ENCODE peak calls at places on chromosomes 16 and 17, in nine cellular contexts. One of them, this sample, is unnamed.

GRCh38 chr16:83969771-83970429 is 1.9 kb downstream of the NECAB2 start:
- DNase-seq in CMK: no peak
- DNase-seq in AG04450: no peak
- DNase-seq in T-helper 22 cell: no peak
- DNase-seq in NCI-H1105: no peak
- DNase-seq in fibroblast of lung: no peak
- DNase-seq in frontal cortex: no peak
- DNase-seq in right lobe of liver: no peak
- DNase-seq in nucleus accumbens: no peak
- DNase-seq in this sample: no peak

GRCh38 chr16:70694088-70694487 is 8.2 kb upstream of the MTSS2 start:
- DNase-seq in CMK: no peak
- DNase-seq in AG04450: peak
- DNase-seq in T-helper 22 cell: no peak
- DNase-seq in NCI-H1105: no peak
- DNase-seq in fibroblast of lung: peak
- DNase-seq in frontal cortex: no peak
- DNase-seq in right lobe of liver: no peak
- DNase-seq in nucleus accumbens: no peak
- DNase-seq in this sample: no peak

GRCh38 chr16:46790599-46791270 is 40.2 kb downstream of the C16orf87 start:
- DNase-seq in CMK: no peak
- DNase-seq in AG04450: no peak
- DNase-seq in T-helper 22 cell: no peak
- DNase-seq in NCI-H1105: no peak
- DNase-seq in fibroblast of lung: no peak
- DNase-seq in frontal cortex: no peak
- DNase-seq in right lobe of liver: no peak
- DNase-seq in nucleus accumbens: no peak
- DNase-seq in this sample: no peak

GRCh38 chr16:2237552-2238395 is 1.5 kb downstream of the DNASE1L2 start:
- DNase-seq in CMK: no peak
- DNase-seq in AG04450: no peak
- DNase-seq in T-helper 22 cell: no peak
- DNase-seq in NCI-H1105: no peak
- DNase-seq in fibroblast of lung: no peak
- DNase-seq in frontal cortex: no peak
- DNase-seq in right lobe of liver: no peak
- DNase-seq in nucleus accumbens: no peak
- DNase-seq in this sample: no peak

GRCh38 chr17:181213-182163 is at the start of gene DOC2B:
- DNase-seq in CMK: no peak
- DNase-seq in AG04450: no peak
- DNase-seq in T-helper 22 cell: no peak
- DNase-seq in NCI-H1105: no peak
- DNase-seq in fibroblast of lung: no peak
- DNase-seq in frontal cortex: peak
- DNase-seq in right lobe of liver: peak
- DNase-seq in nucleus accumbens: no peak
- DNase-seq in this sample: no peak

GRCh38 chr17:62627219-62627903 is at the start of gene MRC2:
- DNase-seq in CMK: peak
- DNase-seq in AG04450: peak
- DNase-seq in T-helper 22 cell: no peak
- DNase-seq in NCI-H1105: no peak
- DNase-seq in fibroblast of lung: peak
- DNase-seq in frontal cortex: peak
- DNase-seq in right lobe of liver: peak
- DNase-seq in nucleus accumbens: peak
- DNase-seq in this sample: no peak

GRCh38 chr16:89574681-89575246 is 794 bp upstream of the CPNE7 start:
- DNase-seq in CMK: no peak
- DNase-seq in AG04450: no peak
- DNase-seq in T-helper 22 cell: peak
- DNase-seq in NCI-H1105: no peak
- DNase-seq in fibroblast of lung: peak
- DNase-seq in frontal cortex: peak
- DNase-seq in right lobe of liver: peak
- DNase-seq in nucleus accumbens: no peak
- DNase-seq in this sample: no peak

GRCh38 chr17:18262641-18263040 is 2.2 kb downstream of the MIEF2 start:
- DNase-seq in CMK: no peak
- DNase-seq in AG04450: no peak
- DNase-seq in T-helper 22 cell: no peak
- DNase-seq in NCI-H1105: no peak
- DNase-seq in fibroblast of lung: no peak
- DNase-seq in frontal cortex: no peak
- DNase-seq in right lobe of liver: no peak
- DNase-seq in nucleus accumbens: no peak
- DNase-seq in this sample: no peak

GRCh38 chr16:19559242-19559910 is 3.9 kb downstream of the VPS35L start:
- DNase-seq in CMK: peak
- DNase-seq in AG04450: peak
- DNase-seq in T-helper 22 cell: no peak
- DNase-seq in NCI-H1105: peak
- DNase-seq in fibroblast of lung: peak
- DNase-seq in frontal cortex: peak
- DNase-seq in right lobe of liver: no peak
- DNase-seq in nucleus accumbens: no peak
- DNase-seq in this sample: no peak

GRCh38 chr16:19291459-19291858 is 5.9 kb downstream of the CLEC19A start:
- DNase-seq in CMK: no peak
- DNase-seq in AG04450: no peak
- DNase-seq in T-helper 22 cell: no peak
- DNase-seq in NCI-H1105: no peak
- DNase-seq in fibroblast of lung: no peak
- DNase-seq in frontal cortex: no peak
- DNase-seq in right lobe of liver: no peak
- DNase-seq in nucleus accumbens: peak
- DNase-seq in this sample: no peak

GRCh38 chr16:11355862-11356261 is 10.6 kb downstream of the RMI2 start:
- DNase-seq in CMK: no peak
- DNase-seq in AG04450: no peak
- DNase-seq in T-helper 22 cell: no peak
- DNase-seq in NCI-H1105: no peak
- DNase-seq in fibroblast of lung: no peak
- DNase-seq in frontal cortex: no peak
- DNase-seq in right lobe of liver: no peak
- DNase-seq in nucleus accumbens: no peak
- DNase-seq in this sample: no peak

GRCh38 chr17:50139950-50140885 is 10.3 kb upstream of the SAMD14 start:
- DNase-seq in CMK: peak
- DNase-seq in AG04450: no peak
- DNase-seq in T-helper 22 cell: peak
- DNase-seq in NCI-H1105: peak
- DNase-seq in fibroblast of lung: peak
- DNase-seq in frontal cortex: peak
- DNase-seq in right lobe of liver: peak
- DNase-seq in nucleus accumbens: no peak
- DNase-seq in this sample: peak

GRCh38 chr17:33862772-33863602 is 392.1 kb upstream of the CCL2 start:
- DNase-seq in CMK: no peak
- DNase-seq in AG04450: no peak
- DNase-seq in T-helper 22 cell: no peak
- DNase-seq in NCI-H1105: no peak
- DNase-seq in fibroblast of lung: no peak
- DNase-seq in frontal cortex: no peak
- DNase-seq in right lobe of liver: no peak
- DNase-seq in nucleus accumbens: no peak
- DNase-seq in this sample: no peak

GRCh38 chr17:489758-490329 is 137.2 kb upstream of the RPH3AL start:
- DNase-seq in CMK: peak
- DNase-seq in AG04450: no peak
- DNase-seq in T-helper 22 cell: peak
- DNase-seq in NCI-H1105: no peak
- DNase-seq in fibroblast of lung: peak
- DNase-seq in frontal cortex: no peak
- DNase-seq in right lobe of liver: peak
- DNase-seq in nucleus accumbens: no peak
- DNase-seq in this sample: no peak

GRCh38 chr16:66365588-66365987 is 903 bp upstream of the CDH5 start:
- DNase-seq in CMK: no peak
- DNase-seq in AG04450: no peak
- DNase-seq in T-helper 22 cell: no peak
- DNase-seq in NCI-H1105: no peak
- DNase-seq in fibroblast of lung: peak
- DNase-seq in frontal cortex: no peak
- DNase-seq in right lobe of liver: peak
- DNase-seq in nucleus accumbens: no peak
- DNase-seq in this sample: no peak

GRCh38 chr17:44968225-44969143 is at the start of gene C1QL1:
- DNase-seq in CMK: peak
- DNase-seq in AG04450: peak
- DNase-seq in T-helper 22 cell: peak
- DNase-seq in NCI-H1105: peak
- DNase-seq in fibroblast of lung: peak
- DNase-seq in frontal cortex: peak
- DNase-seq in right lobe of liver: peak
- DNase-seq in nucleus accumbens: peak
- DNase-seq in this sample: peak

GRCh38 chr17:76793775-76794174 is 55.9 kb downstream of the MFSD11 start:
- DNase-seq in CMK: no peak
- DNase-seq in AG04450: no peak
- DNase-seq in T-helper 22 cell: no peak
- DNase-seq in NCI-H1105: no peak
- DNase-seq in fibroblast of lung: no peak
- DNase-seq in frontal cortex: no peak
- DNase-seq in right lobe of liver: no peak
- DNase-seq in nucleus accumbens: no peak
- DNase-seq in this sample: no peak

GRCh38 chr16:901715-902601 is 68.8 kb downstream of the LMF1 start:
- DNase-seq in CMK: no peak
- DNase-seq in AG04450: no peak
- DNase-seq in T-helper 22 cell: no peak
- DNase-seq in NCI-H1105: no peak
- DNase-seq in fibroblast of lung: no peak
- DNase-seq in frontal cortex: no peak
- DNase-seq in right lobe of liver: no peak
- DNase-seq in nucleus accumbens: peak
- DNase-seq in this sample: peak

GRCh38 chr16:21218135-21218534 is 6.8 kb upstream of the ZP2 start:
- DNase-seq in CMK: no peak
- DNase-seq in AG04450: no peak
- DNase-seq in T-helper 22 cell: no peak
- DNase-seq in NCI-H1105: no peak
- DNase-seq in fibroblast of lung: peak
- DNase-seq in frontal cortex: no peak
- DNase-seq in right lobe of liver: no peak
- DNase-seq in nucleus accumbens: no peak
- DNase-seq in this sample: no peak

GRCh38 chr17:47714773-47715396 is 18.2 kb upstream of the TBX21 start:
- DNase-seq in CMK: no peak
- DNase-seq in AG04450: no peak
- DNase-seq in T-helper 22 cell: no peak
- DNase-seq in NCI-H1105: no peak
- DNase-seq in fibroblast of lung: no peak
- DNase-seq in frontal cortex: no peak
- DNase-seq in right lobe of liver: no peak
- DNase-seq in nucleus accumbens: no peak
- DNase-seq in this sample: no peak

GRCh38 chr17:7676533-7676932 is 10.8 kb downstream of the TP53 start:
- DNase-seq in CMK: no peak
- DNase-seq in AG04450: no peak
- DNase-seq in T-helper 22 cell: no peak
- DNase-seq in NCI-H1105: no peak
- DNase-seq in fibroblast of lung: no peak
- DNase-seq in frontal cortex: no peak
- DNase-seq in right lobe of liver: no peak
- DNase-seq in nucleus accumbens: no peak
- DNase-seq in this sample: no peak

GRCh38 chr17:17679243-17679642 is 2.0 kb upstream of the RAI1 start:
- DNase-seq in CMK: no peak
- DNase-seq in AG04450: no peak
- DNase-seq in T-helper 22 cell: no peak
- DNase-seq in NCI-H1105: no peak
- DNase-seq in fibroblast of lung: no peak
- DNase-seq in frontal cortex: no peak
- DNase-seq in right lobe of liver: no peak
- DNase-seq in nucleus accumbens: no peak
- DNase-seq in this sample: no peak

GRCh38 chr17:69761011-69761410 is 314.0 kb upstream of the KCNJ16 start:
- DNase-seq in CMK: no peak
- DNase-seq in AG04450: no peak
- DNase-seq in T-helper 22 cell: no peak
- DNase-seq in NCI-H1105: no peak
- DNase-seq in fibroblast of lung: no peak
- DNase-seq in frontal cortex: no peak
- DNase-seq in right lobe of liver: no peak
- DNase-seq in nucleus accumbens: no peak
- DNase-seq in this sample: no peak